ENCODE peak calls at places on chromosomes 4 and X, in four cellular contexts. C is endodermal cell, S is HuH-7, K is GM23338. B is an unnamed sample.

GRCh38 chr4:183241322-183241640 is 78.8 kb downstream of the CLDN22 start:
- DNase-seq in C (no peak), S (no peak), K (no peak), B (no peak)

GRCh38 chr4:164748375-164748774 is 5.6 kb upstream of the SMIM31 start:
- DNase-seq in C (no peak), S (no peak), K (peak), B (no peak)

GRCh38 chr4:64824591-64824990 is 415.3 kb upstream of the TECRL start:
- DNase-seq in C (no peak), S (no peak), K (no peak), B (no peak)

GRCh38 chr4:151250706-151251105 is 26.3 kb upstream of the PRSS48 start:
- DNase-seq in C (peak), S (no peak), K (peak), B (no peak)

GRCh38 chr4:136935305-136935704 is 597.0 kb downstream of the PCDH18 start:
- DNase-seq in C (no peak), S (no peak), K (no peak), B (no peak)

GRCh38 chr4:99887837-99888236 is 6.4 kb downstream of the LAMTOR3 start:
- DNase-seq in C (no peak), S (no peak), K (no peak), B (no peak)

GRCh38 chr4:128524311-128524710 is 236.7 kb upstream of the PGRMC2 start:
- DNase-seq in C (no peak), S (no peak), K (no peak), B (no peak)

GRCh38 chr4:105474110-105474518 is 252 bp upstream of the PPA2 start:
- DNase-seq in C (no peak), S (peak), K (peak), B (peak)

GRCh38 chr4:139715721-139716391 is 50.2 kb downstream of the MGST2 start:
- DNase-seq in C (no peak), S (no peak), K (no peak), B (no peak)

GRCh38 chr4:53633608-53634007 is 42.3 kb upstream of the LNX1 start:
- DNase-seq in C (no peak), S (no peak), K (no peak), B (no peak)

GRCh38 chr4:47434931-47435330 is 28.6 kb downstream of the COMMD8 start:
- DNase-seq in C (no peak), S (no peak), K (no peak), B (no peak)

GRCh38 chr4:25457053-25457715 is 80.1 kb downstream of the ANAPC4 start:
- DNase-seq in C (no peak), S (no peak), K (no peak), B (no peak)

GRCh38 chr4:100574607-100575006 is 56.8 kb upstream of the EMCN start:
- DNase-seq in C (no peak), S (no peak), K (no peak), B (no peak)

GRCh38 chr4:23970193-23970850 is 80.5 kb upstream of the PPARGC1A start:
- DNase-seq in C (no peak), S (no peak), K (no peak), B (no peak)

GRCh38 chrX:11890843-11891514 is 132.9 kb downstream of the MSL3 start:
- DNase-seq in C (no peak), S (no peak), K (no peak), B (no peak)

GRCh38 chr4:119124314-119124713 is 11.3 kb upstream of the MYOZ2 start:
- DNase-seq in C (no peak), S (no peak), K (no peak), B (no peak)

GRCh38 chrX:19924285-19924684 is 36.9 kb upstream of the SH3KBP1 start:
- DNase-seq in C (no peak), S (no peak), K (no peak), B (no peak)

GRCh38 chr4:15665738-15666365 is 10.7 kb upstream of the FBXL5 start:
- DNase-seq in C (no peak), S (no peak), K (no peak), B (no peak)

GRCh38 chr4:186829740-186830449 is 106.2 kb upstream of the FAT1 start:
- DNase-seq in C (no peak), S (no peak), K (no peak), B (no peak)

GRCh38 chr4:41590591-41590990 is 52.6 kb downstream of the LIMCH1 start:
- DNase-seq in C (no peak), S (no peak), K (no peak), B (no peak)

GRCh38 chr4:4685810-4686209 is 144.0 kb upstream of the STX18 start:
- DNase-seq in C (no peak), S (no peak), K (no peak), B (no peak)